ENCODE peak calls at places on chromosomes 7 and 10, in seven cellular contexts. R is ureter; K is stimulated activated CD8-positive, alpha-beta memory T cell treated with anti-CD3 and anti-CD28 coated beads, Interleukin-4, amount 100 ng/mL, for 48 hours; J is astrocyte of the spinal cord; G is substantia nigra; Y is psoas muscle; A is glutamatergic neuron. Z is an unnamed sample.
A peak's percentile ranks its signal among the peaks of the same experiment; 100 is the strongest.

GRCh38 chr10:95553674-95554073 is 7.5 kb downstream of the SORBS1 start:
- DNase-seq in R (no peak), K (no peak), J (no peak), G (no peak), Y (no peak), A (no peak), Z (no peak)

GRCh38 chr10:14583252-14583651 is 191.4 kb downstream of the FAM107B start:
- DNase-seq in R (no peak), K (peak; percentile 84), J (no peak), G (no peak), Y (no peak), A (no peak), Z (no peak)

GRCh38 chr7:152108359-152108758 is 82.9 kb downstream of the GALNT11 start:
- DNase-seq in R (no peak), K (no peak), J (no peak), G (no peak), Y (peak; percentile 63), A (no peak), Z (no peak)

GRCh38 chr7:26658080-26658697 is 206.2 kb downstream of the SKAP2 start:
- DNase-seq in R (no peak), K (no peak), J (no peak), G (no peak), Y (no peak), A (peak; percentile 44), Z (no peak)

GRCh38 chr7:113774182-113774807 is 144.5 kb downstream of the PPP1R3A start:
- DNase-seq in R (no peak), K (no peak), J (peak; percentile 74), G (no peak), Y (no peak), A (no peak), Z (no peak)

GRCh38 chr10:48671914-48672595 is 12.6 kb upstream of the WDFY4 start:
- DNase-seq in R (no peak), K (no peak), J (no peak), G (no peak), Y (no peak), A (no peak), Z (no peak)

GRCh38 chr7:44056681-44057080 is 8.7 kb downstream of the PGAM2 start:
- DNase-seq in R (peak; percentile 41), K (no peak), J (no peak), G (no peak), Y (peak; percentile 42), A (no peak), Z (no peak)

GRCh38 chr10:82124713-82125112 is 249.7 kb downstream of the NRG3 start:
- DNase-seq in R (no peak), K (no peak), J (no peak), G (no peak), Y (no peak), A (no peak), Z (no peak)

GRCh38 chr7:82384051-82384464 is 59.5 kb downstream of the CACNA2D1 start:
- DNase-seq in R (no peak), K (no peak), J (no peak), G (no peak), Y (no peak), A (no peak), Z (no peak)

GRCh38 chr7:4737300-4737699 is 38.1 kb upstream of the AP5Z1 start:
- DNase-seq in R (no peak), K (no peak), J (no peak), G (no peak), Y (no peak), A (no peak), Z (no peak)

GRCh38 chr10:13470270-13470669 is 58.5 kb downstream of the BEND7 start:
- DNase-seq in R (no peak), K (no peak), J (no peak), G (no peak), Y (no peak), A (no peak), Z (no peak)

GRCh38 chr7:122746948-122747347 is 44.2 kb upstream of the RNF148 start:
- DNase-seq in R (no peak), K (no peak), J (no peak), G (no peak), Y (no peak), A (no peak), Z (no peak)

GRCh38 chr7:7962851-7963250 is 5.7 kb upstream of the GLCCI1 start:
- DNase-seq in R (no peak), K (no peak), J (no peak), G (no peak), Y (no peak), A (no peak), Z (no peak)

GRCh38 chr10:1287493-1288480 is 231.6 kb downstream of the WDR37 start:
- DNase-seq in R (peak; percentile 12), K (peak; percentile 16), J (no peak), G (no peak), Y (no peak), A (no peak), Z (no peak)

GRCh38 chr7:12210179-12211053 is 678 bp upstream of the TMEM106B start:
- DNase-seq in R (peak; percentile 50), K (no peak), J (no peak), G (no peak), Y (no peak), A (no peak), Z (peak; percentile 20)

GRCh38 chr7:27606270-27607209 is 56.1 kb downstream of the HIBADH start:
- DNase-seq in R (no peak), K (no peak), J (peak; percentile 71), G (no peak), Y (no peak), A (no peak), Z (peak; percentile 20)

GRCh38 chr7:50349963-50350944 is 45.7 kb downstream of the IKZF1 start:
- DNase-seq in R (no peak), K (peak; percentile 85), J (no peak), G (no peak), Y (no peak), A (no peak), Z (no peak)

GRCh38 chr10:30454744-30455498 is 20.9 kb downstream of the MAP3K8 start:
- DNase-seq in R (no peak), K (no peak), J (peak; percentile 85), G (no peak), Y (no peak), A (no peak), Z (no peak)

GRCh38 chr7:57417736-57418135 is 32.2 kb upstream of the ZNF716 start:
- DNase-seq in R (no peak), K (no peak), J (no peak), G (no peak), Y (no peak), A (no peak), Z (no peak)

GRCh38 chr7:87083865-87084519 is 24.5 kb upstream of the ELAPOR2 start:
- DNase-seq in R (no peak), K (no peak), J (no peak), G (no peak), Y (no peak), A (no peak), Z (no peak)

GRCh38 chr7:65475734-65476319 is 102.2 kb downstream of the ZNF92 start:
- DNase-seq in R (no peak), K (no peak), J (no peak), G (no peak), Y (no peak), A (no peak), Z (no peak)

GRCh38 chr10:44306147-44306710 is 78.7 kb downstream of the CXCL12 start:
- DNase-seq in R (no peak), K (no peak), J (peak; percentile 64), G (no peak), Y (no peak), A (no peak), Z (no peak)

GRCh38 chr7:54963155-54963554 is 55.7 kb upstream of the EGFR start:
- DNase-seq in R (no peak), K (no peak), J (no peak), G (no peak), Y (no peak), A (no peak), Z (no peak)

GRCh38 chr10:96129387-96130325 is at the start of gene ZNF518A:
- DNase-seq in R (peak; percentile 94), K (peak; percentile 89), J (peak; percentile 99), G (peak; percentile 52), Y (peak; percentile 95), A (peak; percentile 86), Z (peak; percentile 90)

GRCh38 chr10:92290837-92291609 is at the start of the genes CPEB3 and MARCHF5:
- DNase-seq in R (peak; percentile 97), K (peak; percentile 92), J (peak; percentile 97), G (peak; percentile 79), Y (peak; percentile 98), A (peak; percentile 95), Z (peak; percentile 97)

GRCh38 chr10:33657154-33657900 is 322.9 kb upstream of the NRP1 start:
- DNase-seq in R (no peak), K (no peak), J (peak; percentile 31), G (no peak), Y (no peak), A (no peak), Z (no peak)

GRCh38 chr10:96497391-96497790 is 16.3 kb downstream of the TLL2 start:
- DNase-seq in R (no peak), K (no peak), J (no peak), G (no peak), Y (no peak), A (no peak), Z (no peak)

GRCh38 chr7:56003749-56004148 is 39.4 kb downstream of the NIPSNAP2 start:
- DNase-seq in R (no peak), K (no peak), J (no peak), G (no peak), Y (no peak), A (no peak), Z (no peak)

Z was measured in prostate gland.